ENCODE peak calls at places on chromosomes 6 and 20, in ten cellular contexts. Z is GM13977; I is GM13976; J is psoas muscle; H is activated CD4-positive, alpha-beta T cell treated with anti-CD3 and anti-CD28 coated beads, Interleukin-2, amount 50 U/mL, for 4 hours; O is NCI-H2081; L is dermis microvascular lymphatic vessel endothelial cell; U is GM10248; Q is stimulated activated CD4-positive, alpha-beta T cell treated with anti-CD3 and anti-CD28 coated beads, Interleukin-2, amount 100 ng/mL, for 4 hours; E is activated CD4-positive, alpha-beta memory T cell treated with anti-CD3 and anti-CD28 coated beads, Interleukin-2, amount 10 ng/mL, durations not matched to agents 7 days and 5 days. X is an unnamed sample.

GRCh38 chr6:5081955-5082354 is 3.2 kb upstream of the PPP1R3G start:
- DNase-seq in H (no peak), U (no peak), O (no peak), I (no peak), J (no peak), L (no peak), Q (no peak), E (no peak), Z (no peak), X (no peak)

GRCh38 chr20:57748601-57749130 is 38.9 kb upstream of the PMEPA1 start:
- DNase-seq in Q (peak), L (peak), O (peak), E (peak), H (peak), J (peak), U (peak), Z (peak), I (peak), X (no peak)

GRCh38 chr6:125868996-125869395 is 78.2 kb downstream of the NCOA7 start:
- DNase-seq in J (peak), E (no peak), Q (no peak), L (no peak), Z (no peak), U (no peak), H (no peak), O (no peak), I (no peak), X (no peak)

GRCh38 chr6:168372871-168373270 is 53.3 kb upstream of the DACT2 start:
- DNase-seq in H (no peak), U (no peak), Z (no peak), L (no peak), E (no peak), I (no peak), Q (no peak), J (no peak), O (peak), X (no peak)

GRCh38 chr6:53189554-53189953 is 40.9 kb upstream of the GCM1 start:
- DNase-seq in Q (no peak), L (no peak), J (no peak), U (no peak), O (no peak), E (no peak), I (no peak), H (no peak), Z (no peak), X (no peak)

GRCh38 chr20:20887593-20888272 is 175.3 kb upstream of the RALGAPA2 start:
- DNase-seq in O (peak), H (no peak), L (no peak), I (no peak), E (no peak), Q (no peak), Z (no peak), U (no peak), J (no peak), X (no peak)

GRCh38 chr6:4021133-4021861 is 57.6 kb downstream of the FAM217A start:
- DNase-seq in Z (peak), J (peak), I (peak), U (peak), O (peak), L (peak), E (peak), Q (peak), H (peak), X (peak)

GRCh38 chr6:125699591-125699990 is 49.8 kb upstream of the HEY2 start:
- DNase-seq in Z (no peak), Q (no peak), H (no peak), J (no peak), E (no peak), U (no peak), O (no peak), I (no peak), L (no peak), X (peak)

GRCh38 chr6:165762125-165762524 is 99.1 kb upstream of the PDE10A start:
- DNase-seq in I (no peak), H (no peak), Q (no peak), O (no peak), Z (no peak), L (no peak), E (no peak), U (no peak), J (no peak), X (no peak)

GRCh38 chr20:33811763-33812672 is 870 bp downstream of the CHMP4B start:
- DNase-seq in O (no peak), Q (peak), U (peak), L (peak), I (no peak), E (peak), J (peak), H (peak), Z (no peak), X (peak)

GRCh38 chr6:17281497-17282481 is 628 bp downstream of the RBM24 start:
- DNase-seq in I (peak), Q (no peak), U (no peak), E (no peak), L (peak), O (no peak), Z (peak), H (no peak), J (no peak), X (no peak)

GRCh38 chr20:62792182-62792939 is 3.9 kb upstream of the MRGBP start:
- DNase-seq in O (no peak), U (no peak), E (no peak), J (no peak), Z (no peak), H (no peak), L (no peak), I (no peak), Q (no peak), X (no peak)

GRCh38 chr20:13042458-13042794 is 33.7 kb downstream of the SPTLC3 start:
- DNase-seq in O (no peak), I (no peak), E (no peak), U (no peak), Z (no peak), Q (no peak), J (no peak), H (no peak), L (no peak), X (no peak)

GRCh38 chr6:22302828-22303227 is 6.0 kb upstream of the PRL start:
- DNase-seq in H (no peak), J (no peak), E (no peak), I (no peak), U (no peak), L (no peak), Q (no peak), O (no peak), Z (no peak), X (peak)

GRCh38 chr6:32060966-32061655 is 22.9 kb downstream of the CYP21A2 start:
- DNase-seq in I (no peak), U (no peak), J (no peak), H (no peak), L (no peak), Q (no peak), Z (no peak), O (no peak), E (no peak), X (no peak)

GRCh38 chr6:129890701-129891100 is 29.6 kb upstream of the TMEM244 start:
- DNase-seq in I (no peak), J (no peak), Z (no peak), O (no peak), L (peak), H (no peak), U (no peak), Q (no peak), E (no peak), X (no peak)